ENCODE peak calls at places on chromosomes 4 and X, in nine cellular contexts. Q is H9; L is D341Med; A is NCI-H2171 treated with DMSO at 0.1 percent for 48 hours; D is GM12892; B is GDM1; C is HFFc6; S is NCI-H2081; U is stimulated activated CD4-positive, alpha-beta T cell treated with anti-CD3 and anti-CD28 coated beads, TNF-alpha, amount 100 ng/mL, for 1 hour. M is an unnamed sample.

GRCh38 chr4:109648266-109648996 is 54.8 kb downstream of the CASP6 start:
- DNase-seq in Q (no peak), L (no peak), A (peak; percentile 1), D (no peak), B (no peak), C (no peak), S (peak; percentile 19), U (no peak), M (no peak)

GRCh38 chrX:72573158-72573511 is 492 bp upstream of the HDAC8 start:
- DNase-seq in Q (no peak), L (no peak), A (no peak), D (no peak), B (no peak), C (no peak), S (no peak), U (no peak), M (no peak)

GRCh38 chr4:68342139-68342538 is 7.8 kb downstream of the YTHDC1 start:
- DNase-seq in Q (no peak), L (peak; percentile 21), A (no peak), D (no peak), B (no peak), C (peak; percentile 74), S (peak; percentile 4), U (no peak), M (peak; percentile 53)

GRCh38 chr4:18422685-18423084 is 401.1 kb upstream of the LCORL start:
- DNase-seq in Q (no peak), L (no peak), A (no peak), D (no peak), B (no peak), C (no peak), S (no peak), U (no peak), M (no peak)

GRCh38 chr4:13888112-13888511 is 260.6 kb upstream of the BOD1L1 start:
- DNase-seq in Q (no peak), L (no peak), A (no peak), D (no peak), B (no peak), C (peak; percentile 85), S (no peak), U (no peak), M (peak; percentile 59)

GRCh38 chr4:134691915-134692314 is 490.3 kb upstream of the PABPC4L start:
- DNase-seq in Q (no peak), L (no peak), A (no peak), D (no peak), B (no peak), C (peak; percentile 92), S (no peak), U (no peak), M (no peak)

GRCh38 chr4:1991596-1992434 is 17.0 kb downstream of the NELFA start:
- DNase-seq in Q (no peak), L (peak; percentile 52), A (no peak), D (no peak), B (no peak), C (no peak), S (no peak), U (no peak), M (no peak)

GRCh38 chr4:118265312-118266144 is 87.3 kb downstream of the PRSS12 start:
- DNase-seq in Q (peak; percentile 40), L (no peak), A (peak; percentile 30), D (no peak), B (no peak), C (no peak), S (no peak), U (no peak), M (peak; percentile 48)

GRCh38 chr4:3077796-3078195 is 3.3 kb downstream of the HTT start:
- DNase-seq in Q (no peak), L (no peak), A (no peak), D (no peak), B (no peak), C (no peak), S (no peak), U (no peak), M (no peak)

GRCh38 chr4:186621959-186622553 is 66.7 kb upstream of the MTNR1A start:
- DNase-seq in Q (no peak), L (no peak), A (no peak), D (no peak), B (no peak), C (peak; percentile 93), S (no peak), U (no peak), M (peak; percentile 100)

GRCh38 chr4:74446193-74446868 is 1.4 kb downstream of the AREG start:
- DNase-seq in Q (no peak), L (no peak), A (no peak), D (no peak), B (no peak), C (no peak), S (no peak), U (no peak), M (peak; percentile 81)

GRCh38 chr4:8592366-8593267 is at the start of gene CPZ:
- DNase-seq in Q (peak; percentile 82), L (no peak), A (no peak), D (no peak), B (no peak), C (no peak), S (no peak), U (no peak), M (peak; percentile 30)

M was measured in trophoblast cell.